ENCODE peak calls at places on chromosomes 6 and 20, in ten cellular contexts. I is OCI-LY7, J is fibroblast of mammary gland, Y is A549, W is neural progenitor cell, F is Ammon's horn, U is ELR, O is fibroblast of lung, R is nephron progenitor cell, N is foreskin melanocyte. B is an unnamed sample.

GRCh38 chr20:36154696-36155628 is at the start of gene EPB41L1:
- DNase-seq in Y (no peak), R (peak), J (no peak), N (no peak), O (no peak), I (no peak), F (peak), W (peak), U (peak), B (no peak)

GRCh38 chr20:19774086-19774933 is 16.3 kb downstream of the RIN2 start:
- DNase-seq in N (no peak), J (no peak), I (no peak), F (peak), R (no peak), O (no peak), U (no peak), W (peak), Y (no peak), B (no peak)

GRCh38 chr6:37695857-37696219 is 1.8 kb downstream of the MDGA1 start:
- DNase-seq in N (no peak), F (no peak), O (no peak), R (peak), Y (no peak), U (peak), W (no peak), I (no peak), J (no peak), B (no peak)

GRCh38 chr20:18728867-18729224 is 84.7 kb upstream of the SCP2D1 start:
- DNase-seq in N (no peak), R (no peak), I (no peak), W (no peak), J (no peak), F (no peak), O (no peak), Y (no peak), U (no peak), B (no peak)

GRCh38 chr6:141521440-141521839 is 611.3 kb upstream of the GJE1 start:
- DNase-seq in F (no peak), I (no peak), N (no peak), W (no peak), U (peak), J (peak), Y (no peak), O (peak), R (no peak), B (peak)

GRCh38 chr6:11494786-11495564 is 42.6 kb upstream of the TMEM170B start:
- DNase-seq in R (no peak), F (peak), J (no peak), U (no peak), Y (no peak), I (no peak), O (no peak), W (no peak), N (no peak), B (no peak)

GRCh38 chr6:96520039-96520850 is 1.4 kb upstream of the UFL1 start:
- DNase-seq in J (peak), W (no peak), Y (peak), N (no peak), U (peak), I (no peak), F (no peak), O (peak), R (no peak), B (no peak)

GRCh38 chr20:44761423-44761822 is 15.8 kb downstream of the KCNK15 start:
- DNase-seq in J (peak), Y (no peak), I (no peak), R (no peak), N (no peak), W (no peak), U (peak), F (no peak), O (no peak), B (no peak)

GRCh38 chr6:15331143-15331542 is 85.3 kb downstream of the JARID2 start:
- DNase-seq in I (no peak), F (no peak), N (no peak), Y (no peak), J (peak), O (no peak), W (no peak), U (peak), R (no peak), B (peak)

GRCh38 chr20:7985916-7986315 is 33.6 kb downstream of the TMX4 start:
- DNase-seq in R (no peak), W (no peak), I (no peak), U (no peak), Y (no peak), O (no peak), J (no peak), N (no peak), F (no peak), B (no peak)

GRCh38 chr6:96570053-96570452 is 7.1 kb downstream of the FHL5 start:
- DNase-seq in U (no peak), W (no peak), R (no peak), Y (no peak), J (no peak), O (no peak), F (no peak), N (no peak), I (no peak), B (no peak)

GRCh38 chr20:57391439-57392129 is 388 bp downstream of the RBM38 start:
- DNase-seq in F (peak), I (peak), W (peak), O (peak), Y (no peak), U (peak), N (no peak), J (no peak), R (peak), B (no peak)

GRCh38 chr6:168334072-168334471 is 14.5 kb upstream of the DACT2 start:
- DNase-seq in J (no peak), U (no peak), Y (no peak), W (no peak), R (no peak), F (no peak), I (no peak), N (no peak), O (no peak), B (no peak)